ENCODE peak calls at places on chromosomes 7 and 10, in four cellular contexts. N, L, Q and P are unnamed samples.

GRCh38 chr7:106365252-106366005 is 80.6 kb upstream of the NAMPT start:
- DNase-seq in N (no peak), L (peak; percentile 53), Q (no peak), P (no peak)

GRCh38 chr7:41003031-41003925 is 699.6 kb downstream of the INHBA start:
- DNase-seq in N (no peak), L (peak; percentile 65), Q (no peak), P (peak; percentile 80)

GRCh38 chr10:95214793-95215192 is 20.8 kb downstream of the ACSM6 start:
- DNase-seq in N (no peak), L (peak; percentile 33), Q (no peak), P (no peak)

GRCh38 chr7:142357953-142358520 is 100.2 kb upstream of the PRSS58 start:
- DNase-seq in N (no peak), L (peak; percentile 79), Q (no peak), P (peak; percentile 62)

GRCh38 chr7:2785071-2785500 is 59.0 kb downstream of the GNA12 start:
- DNase-seq in N (no peak), L (peak; percentile 68), Q (no peak), P (peak; percentile 93)

GRCh38 chr10:101021239-101021638 is 9.7 kb downstream of the PDZD7 start:
- DNase-seq in N (no peak), L (no peak), Q (no peak), P (no peak)

GRCh38 chr7:152330827-152331226 is 105.0 kb downstream of the KMT2C start:
- DNase-seq in N (no peak), L (no peak), Q (no peak), P (no peak)

GRCh38 chr7:5354460-5355279 is 69.0 kb downstream of the TNRC18 start:
- DNase-seq in N (no peak), L (peak; percentile 24), Q (peak; percentile 40), P (no peak)

GRCh38 chr10:125599194-125599593 is 83.8 kb downstream of the TEX36 start:
- DNase-seq in N (no peak), L (no peak), Q (no peak), P (no peak)

GRCh38 chr7:107856806-107857540 is 34.0 kb upstream of the DLD start:
- DNase-seq in N (no peak), L (no peak), Q (no peak), P (no peak)

GRCh38 chr10:127987467-127988380 is 80.8 kb downstream of the PTPRE start:
- DNase-seq in N (no peak), L (no peak), Q (no peak), P (peak; percentile 66)

GRCh38 chr7:1074593-1075431 is 13.1 kb upstream of the GPER1 start:
- DNase-seq in N (no peak), L (no peak), Q (no peak), P (no peak)

GRCh38 chr7:132966731-132967130 is 115.2 kb downstream of the CHCHD3 start:
- DNase-seq in N (no peak), L (no peak), Q (no peak), P (no peak)

GRCh38 chr7:24582171-24582570 is 8.9 kb downstream of the PALS2 start:
- DNase-seq in N (no peak), L (no peak), Q (no peak), P (no peak)

GRCh38 chr10:63707254-63707910 is 186.2 kb downstream of the REEP3 start:
- DNase-seq in N (peak; percentile 56), L (peak; percentile 99), Q (no peak), P (peak; percentile 99)

GRCh38 chr10:115968236-115968635 is 304.8 kb downstream of the GFRA1 start:
- DNase-seq in N (no peak), L (no peak), Q (no peak), P (no peak)

GRCh38 chr10:92124524-92125168 is 166.2 kb downstream of the CPEB3 start:
- DNase-seq in N (no peak), L (peak; percentile 96), Q (peak; percentile 26), P (peak; percentile 97)

GRCh38 chr10:132144086-132144485 is 42.7 kb upstream of the DPYSL4 start:
- DNase-seq in N (no peak), L (no peak), Q (no peak), P (no peak)

GRCh38 chr7:26616235-26616634 is 248.2 kb downstream of the SKAP2 start:
- DNase-seq in N (no peak), L (no peak), Q (no peak), P (no peak)

GRCh38 chr7:100545636-100546128 is 6.7 kb downstream of the AGFG2 start:
- DNase-seq in N (no peak), L (peak; percentile 90), Q (peak; percentile 78), P (peak; percentile 92)

GRCh38 chr7:30694218-30694745 is 12.0 kb upstream of the CRHR2 start:
- DNase-seq in N (no peak), L (no peak), Q (no peak), P (no peak)

GRCh38 chr7:143408686-143409551 is at the start of gene EPHA1:
- DNase-seq in N (no peak), L (no peak), Q (no peak), P (no peak)

GRCh38 chr7:31633894-31634494 is 53.0 kb upstream of the PPP1R17 start:
- DNase-seq in N (peak; percentile 55), L (peak; percentile 60), Q (peak; percentile 29), P (peak; percentile 44)

GRCh38 chr10:871951-872403 is 59.5 kb downstream of the LARP4B start:
- DNase-seq in N (no peak), L (no peak), Q (no peak), P (no peak)

GRCh38 chr7:149844445-149844844 is 6.3 kb downstream of the ZNF862 start:
- DNase-seq in N (no peak), L (no peak), Q (no peak), P (no peak)

GRCh38 chr7:155449880-155450557 is 7.9 kb upstream of the EN2 start:
- DNase-seq in N (no peak), L (no peak), Q (no peak), P (no peak)

GRCh38 chr7:11636274-11636673 is 195.7 kb downstream of the THSD7A start:
- DNase-seq in N (no peak), L (no peak), Q (no peak), P (no peak)

GRCh38 chr10:21399392-21400015 is 126.0 kb downstream of the SKIDA1 start:
- DNase-seq in N (no peak), L (peak; percentile 95), Q (no peak), P (peak; percentile 50)

GRCh38 chr7:42734568-42734967 is 177.3 kb downstream of the C7orf25 start:
- DNase-seq in N (no peak), L (peak; percentile 66), Q (no peak), P (no peak)

GRCh38 chr7:96654630-96655188 is 54.9 kb downstream of the SEM1 start:
- DNase-seq in N (no peak), L (no peak), Q (no peak), P (no peak)